ENCODE peak calls at places on chromosomes 2 and 18, in seven cellular contexts. W is left ventricle myocardium superior; N is heart left ventricle; H is activated naive CD4-positive, alpha-beta T cell; B is HEK293T; K is T-cell; L is neural progenitor cell. R is an unnamed sample.

GRCh38 chr2:102096103-102096502 is 46.4 kb upstream of the IL1R1 start:
- DNase-seq in W (no peak), N (no peak), B (no peak), L (no peak), H (no peak), K (no peak), R (no peak)

GRCh38 chr2:231388725-231389346 is 6.7 kb upstream of the B3GNT7 start:
- DNase-seq in L (no peak), B (no peak), H (no peak), K (no peak), N (no peak), W (no peak), R (no peak)

GRCh38 chr2:104976603-104977120 is 61.2 kb upstream of the MRPS9 start:
- DNase-seq in H (no peak), N (no peak), W (no peak), K (peak; percentile 1), B (peak; percentile 38), L (no peak), R (no peak)

GRCh38 chr2:73971722-73972121 is 13.0 kb upstream of the TET3 start:
- DNase-seq in N (no peak), L (no peak), K (no peak), H (no peak), W (no peak), B (no peak), R (no peak)

GRCh38 chr2:48356701-48357322 is 173.1 kb upstream of the STON1 start:
- DNase-seq in B (no peak), K (no peak), L (no peak), W (no peak), N (no peak), H (no peak), R (no peak)

GRCh38 chr2:112474844-112475486 is 7.0 kb upstream of the TTL start:
- DNase-seq in K (no peak), L (no peak), W (no peak), B (no peak), H (no peak), N (no peak), R (no peak)

GRCh38 chr2:199485732-199486335 is 28.1 kb upstream of the SATB2 start:
- DNase-seq in B (peak; percentile 70), N (peak; percentile 33), H (no peak), L (peak; percentile 83), K (no peak), W (no peak), R (no peak)

GRCh38 chr2:78541451-78542267 is 483.8 kb upstream of the REG3G start:
- DNase-seq in L (no peak), W (no peak), N (no peak), B (no peak), H (no peak), K (no peak), R (peak; percentile 41)

GRCh38 chr2:215505044-215505786 is 69.3 kb upstream of the FN1 start:
- DNase-seq in L (no peak), B (no peak), K (no peak), H (no peak), N (no peak), W (no peak), R (no peak)

GRCh38 chr2:160200921-160201320 is 849 bp upstream of the ITGB6 start:
- DNase-seq in K (no peak), N (no peak), H (no peak), B (no peak), W (no peak), L (no peak), R (no peak)

GRCh38 chr2:163351966-163352365 is 383.8 kb downstream of the FIGN start:
- DNase-seq in L (no peak), K (no peak), W (no peak), N (no peak), H (no peak), B (no peak), R (no peak)

GRCh38 chr2:109238580-109238979 is 109.6 kb downstream of the SH3RF3 start:
- DNase-seq in H (peak; percentile 19), B (no peak), W (peak; percentile 78), N (peak; percentile 65), K (peak; percentile 30), L (no peak), R (peak; percentile 89)

GRCh38 chr18:73980289-73980979 is 167.2 kb downstream of the FBXO15 start:
- DNase-seq in H (no peak), W (no peak), N (no peak), B (peak; percentile 23), L (peak; percentile 48), K (no peak), R (no peak)

GRCh38 chr2:10788855-10789254 is 23.7 kb downstream of the PDIA6 start:
- DNase-seq in B (no peak), W (no peak), L (no peak), N (no peak), K (no peak), H (no peak), R (no peak)

R was measured in kidney.